ENCODE peak calls at places on chromosomes 11 and 22, in nine cellular contexts. Y is HCT116; E is left ventricle myocardium inferior; V is right atrium auricular region; B is naive thymus-derived CD4-positive, alpha-beta T cell; D is foreskin fibroblast; C is colonic mucosa; J is tibial nerve; T is fibroblast of mammary gland. M is an unnamed sample.

GRCh38 chr11:44047931-44048431 is at the start of gene ACCSL:
- DNase-seq in Y (no peak), E (no peak), V (peak), B (no peak), D (no peak), C (no peak), J (no peak), T (peak), M (no peak)

GRCh38 chr22:29251265-29251664 is 16.5 kb downstream of the RHBDD3 start:
- DNase-seq in Y (no peak), E (no peak), V (peak), B (no peak), D (no peak), C (no peak), J (no peak), T (no peak), M (no peak)

GRCh38 chr11:130070829-130071205 is 1.1 kb downstream of the APLP2 start:
- DNase-seq in Y (no peak), E (no peak), V (no peak), B (no peak), D (peak), C (peak), J (no peak), T (no peak), M (peak)

GRCh38 chr11:108854366-108854765 is 189.5 kb downstream of the DDX10 start:
- DNase-seq in Y (no peak), E (no peak), V (no peak), B (peak), D (no peak), C (no peak), J (no peak), T (no peak), M (no peak)

GRCh38 chr22:25361899-25362214 is 142.4 kb downstream of the CRYBB2 start:
- DNase-seq in Y (no peak), E (no peak), V (no peak), B (no peak), D (no peak), C (no peak), J (no peak), T (no peak), M (no peak)

GRCh38 chr11:118699508-118700220 is 20.2 kb upstream of the TREH start:
- DNase-seq in Y (no peak), E (no peak), V (no peak), B (peak), D (no peak), C (no peak), J (no peak), T (no peak), M (no peak)

GRCh38 chr22:25553131-25553530 is 11.3 kb upstream of the GRK3 start:
- DNase-seq in Y (no peak), E (no peak), V (no peak), B (no peak), D (no peak), C (no peak), J (no peak), T (no peak), M (no peak)

GRCh38 chr11:69121021-69121420 is 34.7 kb upstream of the SMIM38 start:
- DNase-seq in Y (no peak), E (no peak), V (no peak), B (no peak), D (no peak), C (no peak), J (no peak), T (no peak), M (no peak)

GRCh38 chr22:43437871-43438475 is 26.2 kb downstream of the MPPED1 start:
- DNase-seq in Y (no peak), E (no peak), V (no peak), B (no peak), D (no peak), C (no peak), J (no peak), T (no peak), M (no peak)

GRCh38 chr11:22041039-22041438 is 151.8 kb upstream of the ANO5 start:
- DNase-seq in Y (no peak), E (no peak), V (no peak), B (no peak), D (no peak), C (no peak), J (no peak), T (no peak), M (no peak)

GRCh38 chr22:31083377-31083768 is 2.3 kb downstream of the SMTN start:
- DNase-seq in Y (no peak), E (no peak), V (no peak), B (no peak), D (no peak), C (peak), J (no peak), T (no peak), M (no peak)

GRCh38 chr11:29786092-29786491 is 230.7 kb downstream of the KCNA4 start:
- DNase-seq in Y (no peak), E (no peak), V (no peak), B (no peak), D (no peak), C (no peak), J (no peak), T (no peak), M (no peak)

GRCh38 chr11:65213322-65214211 is 31.8 kb downstream of the CAPN1 start:
- DNase-seq in Y (no peak), E (no peak), V (no peak), B (no peak), D (peak), C (no peak), J (no peak), T (no peak), M (no peak)

GRCh38 chr11:5363712-5364111 is 12.4 kb downstream of the OR51B6 start:
- DNase-seq in Y (no peak), E (no peak), V (no peak), B (no peak), D (no peak), C (no peak), J (no peak), T (no peak), M (no peak)

GRCh38 chr22:46725096-46725495 is 13.0 kb downstream of the CERK start:
- DNase-seq in Y (no peak), E (no peak), V (no peak), B (no peak), D (no peak), C (no peak), J (no peak), T (no peak), M (no peak)

GRCh38 chr22:47629273-47629711 is 866.8 kb downstream of the TBC1D22A start:
- DNase-seq in Y (no peak), E (no peak), V (peak), B (no peak), D (no peak), C (no peak), J (no peak), T (no peak), M (no peak)

GRCh38 chr11:3709977-3710376 is 38.8 kb upstream of the CHRNA10 start:
- DNase-seq in Y (no peak), E (no peak), V (no peak), B (no peak), D (peak), C (no peak), J (no peak), T (peak), M (no peak)

GRCh38 chr22:27746918-27747317 is 54.6 kb downstream of the MN1 start:
- DNase-seq in Y (no peak), E (no peak), V (no peak), B (no peak), D (no peak), C (no peak), J (no peak), T (no peak), M (no peak)

GRCh38 chr11:132300283-132300682 is 929.9 kb downstream of the NTM start:
- DNase-seq in Y (no peak), E (no peak), V (no peak), B (no peak), D (peak), C (no peak), J (no peak), T (no peak), M (peak)

GRCh38 chr22:45023431-45023830 is 13.6 kb upstream of the PHF21B start:
- DNase-seq in Y (no peak), E (no peak), V (no peak), B (no peak), D (no peak), C (no peak), J (no peak), T (no peak), M (no peak)

GRCh38 chr11:456533-456932 is 6.5 kb downstream of the PTDSS2 start:
- DNase-seq in Y (no peak), E (no peak), V (no peak), B (peak), D (no peak), C (no peak), J (no peak), T (no peak), M (no peak)

GRCh38 chr22:49072996-49073645 is 754.6 kb downstream of the BRD1 start:
- DNase-seq in Y (no peak), E (no peak), V (no peak), B (no peak), D (no peak), C (no peak), J (no peak), T (no peak), M (no peak)

GRCh38 chr22:22103078-22103593 is 120.5 kb upstream of the TOP3B start:
- DNase-seq in Y (peak), E (no peak), V (peak), B (no peak), D (no peak), C (no peak), J (no peak), T (peak), M (no peak)

DNA sequence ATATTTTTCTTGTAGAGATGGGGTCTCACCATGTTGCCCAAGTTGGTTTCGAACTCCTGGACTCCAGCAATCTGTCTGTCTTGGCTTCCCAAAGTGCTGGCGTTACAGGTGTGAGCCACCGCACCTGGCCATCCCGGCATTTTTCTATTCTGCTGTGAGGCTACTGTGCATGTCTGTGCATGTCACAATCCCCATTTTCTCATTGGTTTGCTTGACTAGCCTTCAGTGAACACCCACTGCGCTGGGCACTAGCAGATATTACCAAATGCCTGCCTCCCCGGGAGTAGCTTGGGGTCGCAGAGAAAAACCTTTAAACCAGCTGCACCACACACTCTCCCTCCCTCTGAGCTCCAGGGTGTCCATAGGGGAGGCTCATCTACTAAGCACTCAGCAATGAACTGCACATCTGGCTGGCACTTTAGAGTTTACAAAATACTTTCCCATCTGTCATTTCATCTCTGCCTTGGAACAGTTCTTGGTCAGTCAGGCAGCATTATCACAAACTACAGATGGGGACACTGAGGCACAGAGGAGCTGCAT is 4.9 kb downstream of the CSNK1E start:
- DNase-seq in Y (no peak), E (no peak), V (no peak), B (no peak), D (peak), C (no peak), J (no peak), T (peak), M (no peak)
- H3K4me3 ChIP-seq in Y (no peak), E (peak), V (no peak), B (no peak), D (peak), C (no peak), J (no peak), T (no peak), M (no peak)

GRCh38 chr22:20021196-20022181 is 579 bp downstream of the TANGO2 start:
- DNase-seq in Y (no peak), E (peak), V (peak), B (no peak), D (peak), C (peak), J (peak), T (peak), M (peak)
- H3K4me3 ChIP-seq in Y (peak), E (peak), V (peak), B (peak), D (peak), C (peak), J (peak), T (peak), M (peak)

GRCh38 chr11:99020324-99021225 is at the start of gene CNTN5:
- DNase-seq in Y (no peak), E (peak), V (peak), B (peak), D (peak), C (peak), J (peak), T (peak), M (peak)
- H3K4me3 ChIP-seq in Y (no peak), E (peak), V (peak), B (no peak), D (no peak), C (peak), J (peak), T (no peak), M (no peak)

GRCh38 chr11:13964771-13965074 is 2.2 kb downstream of the SPON1 start:
- DNase-seq in Y (no peak), E (no peak), V (no peak), B (no peak), D (no peak), C (no peak), J (no peak), T (no peak), M (no peak)

GRCh38 chr11:13965337-13965736 is 2.8 kb downstream of the SPON1 start:
- DNase-seq in Y (no peak), E (no peak), V (no peak), B (no peak), D (no peak), C (peak), J (no peak), T (no peak), M (no peak)

GRCh38 chr11:13963169-13963948 is 836 bp downstream of the SPON1 start:
- DNase-seq in Y (no peak), E (peak), V (no peak), B (peak), D (peak), C (peak), J (no peak), T (no peak), M (no peak)

GRCh38 chr11:13962562-13963168 is at the start of gene SPON1:
- DNase-seq in Y (no peak), E (peak), V (no peak), B (peak), D (peak), C (peak), J (no peak), T (peak), M (no peak)

DNA sequence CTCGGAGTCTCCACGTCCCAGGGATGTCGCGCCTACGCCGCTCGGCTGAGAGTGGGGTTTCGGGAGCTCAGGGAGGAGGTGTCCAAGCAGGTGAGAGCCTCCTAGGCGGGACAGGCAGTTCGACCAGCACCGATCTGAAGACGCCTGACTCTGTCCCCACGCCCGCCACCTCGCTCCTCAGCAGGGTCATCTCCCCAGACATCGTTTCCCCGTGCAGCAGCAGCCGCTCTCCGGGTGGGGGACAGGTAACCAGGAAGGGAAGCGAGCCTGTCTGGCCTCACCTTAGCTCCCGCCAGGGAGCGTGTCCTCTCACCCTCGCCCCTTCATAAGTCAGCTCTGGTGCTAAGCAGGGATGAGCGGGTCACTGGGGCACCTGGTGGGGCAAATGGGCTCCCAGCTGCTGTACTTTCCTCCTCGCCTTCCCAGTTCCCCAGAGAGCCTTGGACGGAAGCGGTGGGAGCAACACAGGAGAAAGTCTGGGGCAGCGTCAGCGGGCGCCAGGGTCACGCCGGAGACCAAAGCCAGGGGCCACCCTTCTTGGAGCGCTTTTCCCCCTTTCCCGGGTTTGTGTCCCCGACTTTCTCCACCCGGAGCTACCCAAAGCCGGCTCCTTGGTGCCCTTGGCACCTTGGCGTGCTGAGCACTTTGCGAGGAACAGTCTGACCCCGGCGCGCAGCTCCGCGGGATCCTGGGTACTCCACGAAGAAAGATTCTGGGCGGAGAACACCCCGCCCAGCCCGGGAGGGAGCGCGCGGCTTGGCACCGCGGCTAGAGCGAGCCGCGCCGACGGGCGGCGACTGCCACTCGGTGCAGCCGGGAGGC is 1.6 kb downstream of the SPON1 start:
- DNase-seq in Y (no peak), E (peak), V (no peak), B (peak), D (no peak), C (peak), J (no peak), T (no peak), M (no peak)
- H3K4me3 ChIP-seq in Y (peak), E (peak), V (peak), B (peak), D (peak), C (peak), J (no peak), T (no peak), M (no peak)

DNA sequence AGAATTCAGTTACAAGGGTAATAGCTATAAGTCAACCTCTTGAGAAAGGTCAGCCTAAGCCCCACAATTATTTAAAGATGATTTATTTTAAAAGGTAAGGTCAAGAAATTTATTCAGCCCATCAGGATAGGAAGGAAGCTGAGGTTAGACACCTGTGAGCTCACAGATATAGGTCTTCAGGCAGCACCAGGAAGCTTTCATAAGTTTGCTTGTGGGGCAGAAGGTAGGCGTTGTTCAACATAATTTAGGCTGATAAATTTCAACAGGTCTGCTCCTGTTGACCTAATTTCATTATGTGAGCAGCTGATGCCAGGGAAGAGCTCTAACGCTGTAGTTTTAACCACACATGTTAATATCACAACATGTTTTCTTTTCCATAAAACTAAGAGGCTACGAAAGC is 118.1 kb upstream of the APOA1 start:
- DNase-seq in Y (no peak), E (no peak), V (no peak), B (no peak), D (no peak), C (no peak), J (no peak), T (no peak), M (no peak)
- H3K4me3 ChIP-seq in Y (no peak), E (no peak), V (no peak), B (no peak), D (no peak), C (no peak), J (no peak), T (no peak), M (no peak)

GRCh38 chr11:74138572-74138971 is 32.2 kb downstream of the C2CD3 start:
- DNase-seq in Y (peak), E (no peak), V (no peak), B (no peak), D (peak), C (peak), J (peak), T (peak), M (no peak)
- H3K4me3 ChIP-seq in Y (peak), E (no peak), V (no peak), B (no peak), D (no peak), C (no peak), J (no peak), T (no peak), M (no peak)

GRCh38 chr11:46378811-46379482 is 2.5 kb upstream of the MDK start:
- DNase-seq in Y (no peak), E (no peak), V (no peak), B (no peak), D (no peak), C (no peak), J (no peak), T (no peak), M (no peak)
- H3K4me3 ChIP-seq in Y (no peak), E (no peak), V (no peak), B (no peak), D (no peak), C (no peak), J (no peak), T (no peak), M (no peak)

M was measured in HL-60.